ENCODE peak calls at places on chromosomes 16 and 17, in four cellular contexts. One of them, this sample, is unnamed. For H3K9me3, the result is how much of the 10 kb centered on the place peaks cover.

GRCh38 chr17:65055280-65055707 is 1.2 kb downstream of the GNA13 start:
- DNase-seq in DND-41: no peak
- DNase-seq in ascending aorta: no peak
- DNase-seq in heart left ventricle: no peak
- DNase-seq in this sample: peak

GRCh38 chr16:51409001-51409675 is 258.1 kb upstream of the SALL1 start:
- DNase-seq in heart left ventricle: no peak
- DNase-seq in ascending aorta: no peak
- DNase-seq in DND-41: no peak
- DNase-seq in this sample: no peak

GRCh38 chr16:55506083-55506482 is 2.8 kb upstream of the LPCAT2 start:
- DNase-seq in ascending aorta: no peak
- DNase-seq in DND-41: no peak
- DNase-seq in heart left ventricle: no peak
- DNase-seq in this sample: no peak

GRCh38 chr16:87297918-87298631 is 19.1 kb downstream of the C16orf95 start:
- DNase-seq in DND-41: peak
- DNase-seq in heart left ventricle: no peak
- DNase-seq in ascending aorta: no peak
- DNase-seq in this sample: no peak

GRCh38 chr17:30997270-30997669 is 26.4 kb downstream of the RNF135 start:
- DNase-seq in ascending aorta: no peak
- DNase-seq in heart left ventricle: no peak
- DNase-seq in DND-41: no peak
- DNase-seq in this sample: no peak

GRCh38 chr17:4506180-4506814 is 7.6 kb downstream of the SPNS2 start:
- DNase-seq in ascending aorta: no peak
- DNase-seq in heart left ventricle: no peak
- DNase-seq in DND-41: no peak
- DNase-seq in this sample: no peak

GRCh38 chr17:9409026-9409425 is 166.6 kb downstream of the STX8 start:
- DNase-seq in DND-41: no peak
- DNase-seq in heart left ventricle: no peak
- DNase-seq in ascending aorta: no peak
- DNase-seq in this sample: no peak

GRCh38 chr16:50025544-50025931 is 513 bp downstream of the CNEP1R1 start:
- DNase-seq in ascending aorta: no peak
- DNase-seq in heart left ventricle: no peak
- DNase-seq in DND-41: peak
- DNase-seq in this sample: peak

GRCh38 chr17:61250335-61250890 is 149.2 kb upstream of the TBX2 start:
- DNase-seq in ascending aorta: no peak
- DNase-seq in DND-41: no peak
- DNase-seq in heart left ventricle: no peak
- DNase-seq in this sample: no peak

DNA sequence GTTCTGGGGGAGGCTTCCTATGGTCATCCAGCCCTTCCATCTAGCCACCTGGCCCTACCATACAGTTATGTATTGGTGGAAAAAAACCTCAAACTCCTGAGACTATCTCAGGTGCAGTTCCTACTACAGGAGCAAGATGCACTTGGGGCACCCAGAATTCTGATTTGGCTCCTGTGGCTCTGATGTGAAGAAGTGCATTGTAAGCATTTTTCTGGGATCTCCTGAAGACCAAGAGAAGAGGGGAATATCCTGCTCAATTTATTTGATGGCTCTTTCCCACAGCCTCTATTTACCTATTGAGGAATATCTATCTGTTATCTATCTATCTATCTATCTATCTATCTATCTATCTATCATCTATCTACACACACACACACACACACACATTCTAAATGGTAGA is 1981.5 kb downstream of the TP53TG3F start:
- DNase-seq in heart left ventricle: no peak
- DNase-seq in ascending aorta: no peak
- DNase-seq in DND-41: no peak
- DNase-seq in this sample: no peak
- H3K9me3 ChIP-seq in heart left ventricle: under half
- H3K9me3 ChIP-seq in ascending aorta: under half
- H3K9me3 ChIP-seq in DND-41: under half
- H3K9me3 ChIP-seq in this sample: under half

DNA sequence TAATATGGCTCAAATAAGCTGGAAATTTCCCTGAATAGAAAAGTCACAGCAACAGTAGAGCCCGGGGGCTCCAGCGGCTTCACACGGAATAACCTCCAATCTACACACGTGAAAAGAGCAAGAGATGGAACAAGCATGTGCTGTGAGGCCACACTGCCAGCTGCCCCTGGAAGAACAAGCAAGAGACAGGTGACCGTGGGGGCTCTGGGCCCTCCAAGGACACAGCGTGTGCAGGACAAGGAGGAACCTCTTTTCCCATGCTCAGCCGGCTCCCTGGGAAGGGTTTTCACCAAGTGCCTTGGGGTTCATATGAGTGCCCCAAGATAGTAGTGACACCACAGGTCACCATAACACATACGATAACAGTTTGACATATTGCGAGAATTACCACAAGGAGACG is 110.2 kb upstream of the ZNF750 start:
- DNase-seq in ascending aorta: no peak
- DNase-seq in DND-41: no peak
- DNase-seq in heart left ventricle: no peak
- DNase-seq in this sample: no peak
- H3K9me3 ChIP-seq in ascending aorta: under half
- H3K9me3 ChIP-seq in DND-41: under half
- H3K9me3 ChIP-seq in heart left ventricle: under half
- H3K9me3 ChIP-seq in this sample: under half

DNA sequence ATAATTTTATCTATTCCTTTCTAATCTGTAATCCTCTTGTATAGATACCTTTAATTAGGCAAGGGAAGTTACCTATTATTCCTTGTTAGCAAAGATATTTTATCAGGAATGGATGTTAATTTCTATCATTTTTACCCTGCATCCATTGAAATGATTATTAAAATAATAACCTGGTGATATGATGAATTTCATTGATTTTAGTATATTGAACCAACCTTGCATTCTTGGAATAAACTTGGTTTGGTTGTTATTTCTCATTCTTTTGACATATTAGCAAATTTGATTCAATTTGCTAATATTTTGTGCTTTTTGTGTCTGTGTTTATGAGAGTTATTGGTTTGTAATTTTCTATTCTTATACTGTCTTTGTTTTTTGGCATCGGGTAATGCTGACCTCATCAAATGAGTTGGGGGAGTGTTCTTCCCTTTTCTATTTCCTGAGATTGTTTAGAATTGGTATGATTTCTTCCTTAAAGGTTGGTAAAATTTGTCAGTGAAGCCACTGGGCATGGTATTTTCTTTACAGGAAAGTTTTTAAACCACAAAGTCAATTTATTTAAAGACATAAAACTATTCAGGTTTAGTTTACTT is 250.4 kb upstream of the PMFBP1 start:
- DNase-seq in DND-41: no peak
- DNase-seq in heart left ventricle: no peak
- DNase-seq in ascending aorta: no peak
- DNase-seq in this sample: no peak
- H3K9me3 ChIP-seq in DND-41: under half
- H3K9me3 ChIP-seq in heart left ventricle: half or more
- H3K9me3 ChIP-seq in ascending aorta: under half
- H3K9me3 ChIP-seq in this sample: under half

DNA sequence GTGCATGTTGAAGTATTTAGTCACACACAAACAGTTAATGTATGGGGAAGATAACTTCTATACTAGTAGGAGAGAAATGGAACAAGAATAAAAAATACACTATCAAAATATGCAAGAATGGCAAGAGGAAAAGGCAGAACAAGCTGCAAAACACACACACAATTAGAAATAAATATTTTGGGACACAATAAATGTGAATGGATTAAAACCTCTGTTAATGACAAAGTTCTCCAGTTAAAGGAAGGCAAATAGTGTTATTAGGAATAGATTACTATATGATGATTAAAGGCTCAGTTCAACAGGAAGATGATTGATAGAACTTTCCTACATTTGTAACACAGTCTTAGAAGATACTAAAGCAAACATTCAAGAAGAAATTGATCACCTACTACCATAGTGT is 106.3 kb upstream of the ZNF750 start:
- DNase-seq in DND-41: no peak
- DNase-seq in heart left ventricle: no peak
- DNase-seq in ascending aorta: no peak
- DNase-seq in this sample: no peak
- H3K9me3 ChIP-seq in DND-41: under half
- H3K9me3 ChIP-seq in heart left ventricle: under half
- H3K9me3 ChIP-seq in ascending aorta: under half
- H3K9me3 ChIP-seq in this sample: under half

This sample was measured in CD4-positive, alpha-beta memory T cell.